ENCODE peak calls at places on chromosomes 1 and 21, in four cellular contexts. L, N, P and S are unnamed samples.

GRCh38 chr1:93051961-93052360 is 27.1 kb upstream of the MTF2 start:
- DNase-seq in L (no peak), N (no peak), P (no peak), S (no peak)

GRCh38 chr1:119367332-119368124 is 1.1 kb upstream of the HAO2 start:
- DNase-seq in L (no peak), N (no peak), P (no peak), S (peak)

GRCh38 chr1:33334081-33334552 is 13.2 kb upstream of the A3GALT2 start:
- DNase-seq in L (no peak), N (no peak), P (peak), S (no peak)

GRCh38 chr1:172960454-172961208 is 90.1 kb downstream of the TNFSF18 start:
- DNase-seq in L (no peak), N (peak), P (no peak), S (no peak)

GRCh38 chr21:38843806-38844479 is 38.2 kb downstream of the ETS2 start:
- DNase-seq in L (no peak), N (no peak), P (no peak), S (no peak)

GRCh38 chr1:64505232-64505943 is 35.5 kb downstream of the CACHD1 start:
- DNase-seq in L (no peak), N (no peak), P (no peak), S (no peak)

GRCh38 chr1:18464665-18465050 is 16.1 kb upstream of the KLHDC7A start:
- DNase-seq in L (no peak), N (peak), P (peak), S (no peak)

GRCh38 chr1:59393211-59394180 is 96.6 kb downstream of the FGGY start:
- DNase-seq in L (no peak), N (peak), P (peak), S (peak)

GRCh38 chr1:9717193-9718005 is 65.9 kb downstream of the PIK3CD start:
- DNase-seq in L (no peak), N (peak), P (peak), S (no peak)

GRCh38 chr1:56436338-56436695 is 143.0 kb downstream of the PLPP3 start:
- DNase-seq in L (no peak), N (no peak), P (no peak), S (no peak)

GRCh38 chr1:26856181-26856580 is 6.8 kb upstream of the SFN start:
- DNase-seq in L (no peak), N (no peak), P (no peak), S (no peak)

GRCh38 chr1:116580446-116581322 is 9.9 kb upstream of the CD58 start:
- DNase-seq in L (no peak), N (no peak), P (no peak), S (no peak)

GRCh38 chr1:230917284-230918135 is 49.2 kb upstream of the C1orf198 start:
- DNase-seq in L (no peak), N (peak), P (peak), S (peak)

GRCh38 chr21:44583800-44584147 is 3.4 kb upstream of the KRTAP10-5 start:
- DNase-seq in L (no peak), N (no peak), P (no peak), S (no peak)

GRCh38 chr1:98761238-98761637 is 99.7 kb downstream of the SNX7 start:
- DNase-seq in L (no peak), N (no peak), P (no peak), S (no peak)

GRCh38 chr1:243585982-243586381 is 264.1 kb downstream of the AKT3 start:
- DNase-seq in L (no peak), N (no peak), P (no peak), S (no peak)

GRCh38 chr1:152758636-152759035 is 811 bp downstream of the KPRP start:
- DNase-seq in L (no peak), N (no peak), P (no peak), S (no peak)

GRCh38 chr1:19918057-19918456 is 5.4 kb downstream of the PLA2G2E start:
- DNase-seq in L (peak), N (peak), P (peak), S (peak)

GRCh38 chr1:238690415-238690814 is 696.0 kb upstream of the CHRM3 start:
- DNase-seq in L (no peak), N (no peak), P (no peak), S (no peak)